ENCODE peak calls at places on chromosomes 6 and 20, in ten cellular contexts. E is Caco-2; I is CD8-positive, alpha-beta T cell; S is HFF-Myc; Z is lower lobe of right lung; X is GM23338; A is fibroblast of lung; G is fibroblast of pulmonary artery; C is RWPE2; U is OCI-LY7. O is an unnamed sample.

GRCh38 chr6:72580281-72580940 is 41.5 kb upstream of the KCNQ5 start:
- DNase-seq in E (peak; percentile 56), I (no peak), S (peak; percentile 52), Z (no peak), X (peak; percentile 71), A (peak; percentile 85), G (peak; percentile 91), C (no peak), U (peak; percentile 41), O (peak; percentile 63)

GRCh38 chr6:32977953-32978324 is 9.5 kb downstream of the BRD2 start:
- DNase-seq in E (no peak), I (no peak), S (no peak), Z (no peak), X (no peak), A (no peak), G (no peak), C (no peak), U (no peak), O (no peak)

GRCh38 chr20:404088-404487 is 4.0 kb upstream of the RBCK1 start:
- DNase-seq in E (no peak), I (no peak), S (no peak), Z (no peak), X (no peak), A (no peak), G (no peak), C (no peak), U (no peak), O (no peak)

GRCh38 chr20:57346477-57346876 is 4.6 kb upstream of the RAE1 start:
- DNase-seq in E (peak; percentile 85), I (peak; percentile 75), S (peak; percentile 50), Z (peak; percentile 76), X (peak; percentile 88), A (peak; percentile 67), G (peak; percentile 86), C (no peak), U (peak; percentile 83), O (peak; percentile 52)

GRCh38 chr6:157151989-157152388 is 171.3 kb downstream of the TMEM242 start:
- DNase-seq in E (no peak), I (no peak), S (no peak), Z (no peak), X (no peak), A (peak; percentile 96), G (peak; percentile 80), C (no peak), U (no peak), O (no peak)

GRCh38 chr20:46631212-46631869 is 19.9 kb downstream of the SLC13A3 start:
- DNase-seq in E (peak; percentile 46), I (no peak), S (no peak), Z (peak; percentile 66), X (no peak), A (no peak), G (peak; percentile 16), C (no peak), U (no peak), O (no peak)

GRCh38 chr6:18135171-18135570 is 12.7 kb upstream of the NHLRC1 start:
- DNase-seq in E (no peak), I (no peak), S (no peak), Z (no peak), X (no peak), A (no peak), G (no peak), C (no peak), U (no peak), O (no peak)

GRCh38 chr6:31585531-31585930 is 546 bp upstream of the LST1 start:
- DNase-seq in E (no peak), I (peak; percentile 37), S (no peak), Z (no peak), X (peak; percentile 81), A (no peak), G (no peak), C (no peak), U (peak; percentile 79), O (no peak)

GRCh38 chr6:30091577-30092381 is 16.2 kb upstream of the RNF39 start:
- DNase-seq in E (no peak), I (no peak), S (peak; percentile 24), Z (peak; percentile 79), X (no peak), A (peak; percentile 70), G (peak; percentile 52), C (no peak), U (no peak), O (peak; percentile 39)

DNA sequence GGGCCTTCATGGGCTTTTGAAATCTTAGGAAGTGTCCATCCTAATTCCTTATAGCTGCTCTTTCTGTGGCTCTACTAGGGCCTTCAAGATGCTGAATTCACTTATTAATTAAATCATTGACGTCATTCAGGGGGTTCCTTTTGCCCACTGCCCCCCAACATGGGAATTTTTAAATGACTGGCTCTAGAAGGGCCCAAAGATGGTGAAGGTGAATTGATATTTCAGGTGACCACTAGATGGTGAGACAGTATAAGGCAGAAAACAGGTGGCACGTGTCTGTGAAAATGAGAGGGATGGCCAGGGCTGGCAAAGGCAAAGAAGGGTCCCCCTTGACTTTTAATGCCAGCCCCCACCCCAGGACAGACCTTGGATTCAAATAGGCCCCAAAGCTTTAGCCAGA is 11.8 kb downstream of the GNAS start:
- DNase-seq in E (peak; percentile 43), I (no peak), S (no peak), Z (no peak), X (no peak), A (no peak), G (no peak), C (no peak), U (peak; percentile 46), O (no peak)
- TF ChIP-seq CTCF in E (peak; percentile 71), I (peak; percentile 53), S (peak; percentile 5), Z (no peak), X (peak; percentile 40), A (no peak), G (no peak), C (peak; percentile 82), U (peak; percentile 76), O (no peak)

GRCh38 chr6:44606976-44607375 is 219.5 kb downstream of the CDC5L start:
- DNase-seq in E (no peak), I (no peak), S (no peak), Z (no peak), X (no peak), A (no peak), G (no peak), C (no peak), U (no peak), O (no peak)

GRCh38 chr6:44608175-44608574 is 220.7 kb downstream of the CDC5L start:
- DNase-seq in E (no peak), I (no peak), S (no peak), Z (no peak), X (no peak), A (no peak), G (no peak), C (no peak), U (no peak), O (no peak)

GRCh38 chr6:44603044-44603686 is 215.7 kb downstream of the CDC5L start:
- DNase-seq in E (no peak), I (no peak), S (no peak), Z (no peak), X (no peak), A (no peak), G (no peak), C (no peak), U (no peak), O (no peak)

GRCh38 chr6:44609051-44609612 is 221.6 kb downstream of the CDC5L start:
- DNase-seq in E (no peak), I (no peak), S (no peak), Z (no peak), X (no peak), A (no peak), G (no peak), C (no peak), U (no peak), O (no peak)

GRCh38 chr6:44606506-44606905 is 219.0 kb downstream of the CDC5L start:
- DNase-seq in E (no peak), I (no peak), S (no peak), Z (no peak), X (no peak), A (no peak), G (peak; percentile 5), C (no peak), U (no peak), O (no peak)
- H3K4me3 ChIP-seq in E (no peak overlapping the region), I (no peak overlapping the region), S (no peak overlapping the region), Z (no peak overlapping the region), X (no peak overlapping the region), A (no peak overlapping the region), G (no peak overlapping the region), C (no peak overlapping the region), U (no peak overlapping the region), O (no peak overlapping the region)

GRCh38 chr6:107059606-107060005 is 31.6 kb downstream of the MTRES1 start:
- DNase-seq in E (no peak), I (no peak), S (no peak), Z (no peak), X (no peak), A (no peak), G (no peak), C (no peak), U (no peak), O (no peak)
- TF ChIP-seq CTCF in E (no peak), I (no peak), S (no peak), Z (no peak), X (no peak), A (no peak), G (no peak), C (no peak), U (no peak), O (no peak)

GRCh38 chr6:27280064-27280539 is 32.0 kb downstream of the POM121L2 start:
- DNase-seq in E (peak; percentile 57), I (no peak), S (no peak), Z (no peak), X (peak; percentile 82), A (peak; percentile 52), G (peak; percentile 45), C (no peak), U (no peak), O (no peak)

GRCh38 chr6:27281569-27281968 is 30.5 kb downstream of the POM121L2 start:
- DNase-seq in E (no peak), I (no peak), S (no peak), Z (no peak), X (no peak), A (no peak), G (no peak), C (no peak), U (no peak), O (no peak)

GRCh38 chr6:27281105-27281539 is 31.0 kb downstream of the POM121L2 start:
- DNase-seq in E (no peak), I (no peak), S (no peak), Z (no peak), X (no peak), A (no peak), G (no peak), C (no peak), U (no peak), O (no peak)

GRCh38 chr6:27280540-27281000 is 31.5 kb downstream of the POM121L2 start:
- DNase-seq in E (no peak), I (no peak), S (no peak), Z (no peak), X (peak; percentile 65), A (no peak), G (no peak), C (no peak), U (no peak), O (no peak)

DNA sequence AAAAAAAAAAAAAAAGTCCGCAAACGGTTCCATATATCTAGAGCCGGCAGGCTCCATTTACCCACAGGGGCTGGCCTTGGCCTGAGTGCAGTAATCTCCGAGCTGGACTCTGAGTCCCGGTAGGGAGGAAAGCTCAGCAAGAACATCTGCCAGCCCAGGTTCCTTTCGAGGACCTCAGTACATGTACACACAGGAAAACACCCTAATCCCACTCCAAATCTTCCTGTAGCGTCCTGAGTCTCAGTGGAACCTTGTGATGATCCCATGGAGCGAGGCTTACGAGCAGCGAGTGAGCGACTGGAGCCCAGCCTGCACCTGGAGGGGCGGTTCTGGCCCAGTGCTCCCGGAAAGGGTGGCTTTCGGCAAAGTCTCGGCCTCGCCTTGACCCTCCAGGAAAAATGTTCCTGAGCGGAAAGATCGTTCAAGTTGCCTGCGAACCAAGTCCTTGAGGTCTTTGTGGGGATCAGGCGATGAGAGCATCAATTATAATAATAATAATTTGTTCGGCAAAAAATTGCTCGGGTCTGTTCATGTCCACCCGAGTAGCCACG is 32.1 kb downstream of the PRSS16 start:
- DNase-seq in E (no peak), I (no peak), S (no peak), Z (no peak), X (peak; percentile 63), A (no peak), G (no peak), C (no peak), U (no peak), O (no peak)
- H3K4me3 ChIP-seq in E (no peak overlapping the region), I (no peak overlapping the region), S (peak overlapping the region; percentile 57), Z (no peak overlapping the region), X (peak overlapping the region; percentile 76), A (peak overlapping the region; percentile 51), G (peak overlapping the region; percentile 49), C (peak overlapping the region; percentile 39), U (no peak overlapping the region), O (peak overlapping the region; percentile 29)

O was measured in BJ.